ENCODE peak calls at places on chromosome 6, in four cellular contexts. One of them, this sample, is unnamed.

GRCh38 chr6:166488081-166488685 is 98.3 kb downstream of the RAMACL start:
- DNase-seq in A549: no peak
- DNase-seq in WTC11: no peak
- DNase-seq in K562: no peak
- DNase-seq in this sample: no peak

GRCh38 chr6:109383438-109383940 is 1.2 kb upstream of the CD164 start:
- DNase-seq in A549: no peak
- DNase-seq in WTC11: no peak
- DNase-seq in K562: no peak
- DNase-seq in this sample: peak; percentile 13

GRCh38 chr6:5989141-5989723 is 17.5 kb downstream of the NRN1 start:
- DNase-seq in A549: no peak
- DNase-seq in WTC11: no peak
- DNase-seq in K562: no peak
- DNase-seq in this sample: no peak

GRCh38 chr6:124800222-124800621 is 162.0 kb upstream of the RNF217 start:
- DNase-seq in A549: no peak
- DNase-seq in WTC11: no peak
- DNase-seq in K562: no peak
- DNase-seq in this sample: no peak

GRCh38 chr6:153045271-153045670 is 42.8 kb upstream of the MTRF1L start:
- DNase-seq in A549: no peak
- DNase-seq in WTC11: no peak
- DNase-seq in K562: no peak
- DNase-seq in this sample: no peak

GRCh38 chr6:13375360-13375878 is 47.1 kb upstream of the TBC1D7 start:
- DNase-seq in A549: no peak
- DNase-seq in WTC11: no peak
- DNase-seq in K562: no peak
- DNase-seq in this sample: no peak

GRCh38 chr6:32816746-32817204 is at the start of gene HLA-DOB:
- DNase-seq in A549: no peak
- DNase-seq in WTC11: no peak
- DNase-seq in K562: no peak
- DNase-seq in this sample: no peak

GRCh38 chr6:56757585-56757984 is 114.9 kb upstream of the DST start:
- DNase-seq in A549: no peak
- DNase-seq in WTC11: no peak
- DNase-seq in K562: no peak
- DNase-seq in this sample: peak; percentile 72

GRCh38 chr6:135812085-135812526 is 39.4 kb upstream of the PDE7B start:
- DNase-seq in A549: peak; percentile 2
- DNase-seq in WTC11: no peak
- DNase-seq in K562: no peak
- DNase-seq in this sample: no peak

GRCh38 chr6:36488221-36488620 is 45.4 kb downstream of the KCTD20 start:
- DNase-seq in A549: no peak
- DNase-seq in WTC11: no peak
- DNase-seq in K562: no peak
- DNase-seq in this sample: no peak

GRCh38 chr6:36491378-36491965 is 48.7 kb downstream of the KCTD20 start:
- DNase-seq in A549: no peak
- DNase-seq in WTC11: no peak
- DNase-seq in K562: no peak
- DNase-seq in this sample: peak; percentile 80

GRCh38 chr6:36487698-36488097 is 44.9 kb downstream of the KCTD20 start:
- DNase-seq in A549: no peak
- DNase-seq in WTC11: no peak
- DNase-seq in K562: no peak
- DNase-seq in this sample: no peak

GRCh38 chr6:36492092-36492491 is 49.3 kb downstream of the KCTD20 start:
- DNase-seq in A549: no peak
- DNase-seq in WTC11: no peak
- DNase-seq in K562: no peak
- DNase-seq in this sample: no peak

DNA sequence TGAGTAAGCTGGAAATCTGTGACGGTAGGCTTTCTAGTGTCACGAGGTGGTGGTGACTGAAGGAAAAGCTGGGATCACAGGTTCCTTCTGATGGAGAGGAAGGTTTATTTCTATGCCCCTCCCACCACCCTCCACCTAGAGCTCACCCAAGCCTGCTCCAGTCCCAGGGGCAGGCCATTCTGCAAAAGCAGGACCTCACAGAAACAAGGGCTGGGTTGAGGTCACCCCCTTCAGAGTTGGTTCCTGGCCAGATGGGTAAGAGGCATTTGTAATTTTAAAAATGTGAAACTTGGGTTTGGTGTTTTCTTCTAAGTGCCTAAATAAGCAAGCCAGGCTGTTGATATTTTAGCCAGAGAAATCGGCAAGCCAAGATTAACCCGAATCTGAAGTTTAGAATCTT is 46.6 kb downstream of the KCTD20 start:
- DNase-seq in A549: no peak
- DNase-seq in WTC11: no peak
- DNase-seq in K562: no peak
- DNase-seq in this sample: no peak
- TF ChIP-seq NR3C1 in A549: no peak
- TF ChIP-seq NR3C1 in WTC11: no peak
- TF ChIP-seq NR3C1 in K562: no peak
- TF ChIP-seq NR3C1 in this sample: no peak

DNA sequence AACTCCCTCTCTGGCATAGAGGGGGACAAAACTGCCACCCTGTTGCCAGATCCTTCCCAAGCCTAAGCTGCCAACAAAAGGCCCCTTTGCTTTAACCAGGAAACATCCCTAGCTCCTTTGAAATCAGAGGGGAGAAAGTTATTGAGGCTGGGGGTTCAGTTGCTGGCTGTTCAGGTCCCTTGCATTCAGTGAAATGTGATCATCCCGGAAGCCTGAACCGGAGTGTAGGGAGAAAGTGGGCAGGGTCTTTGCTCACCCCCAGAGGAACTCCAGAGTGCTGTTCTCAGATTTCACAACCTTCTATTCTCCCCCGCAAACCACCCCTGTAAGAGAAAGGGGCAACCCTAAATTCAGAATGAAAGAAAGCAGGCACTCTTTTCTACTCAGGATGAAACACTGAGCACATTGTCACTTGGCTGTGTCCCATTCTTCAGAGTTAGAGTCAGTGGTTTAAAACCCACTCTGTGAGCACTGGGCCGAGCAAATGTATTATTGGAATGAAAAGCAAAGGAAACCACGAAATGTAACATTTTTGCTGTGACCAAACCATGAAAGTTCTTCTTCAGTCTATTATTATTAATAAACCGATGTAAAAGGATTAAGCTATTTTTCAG is 139.8 kb downstream of the KHDC1L start:
- DNase-seq in A549: no peak
- DNase-seq in WTC11: peak; percentile 33
- DNase-seq in K562: no peak
- DNase-seq in this sample: no peak
- TF ChIP-seq NR3C1 in A549: no peak
- TF ChIP-seq NR3C1 in WTC11: no peak
- TF ChIP-seq NR3C1 in K562: no peak
- TF ChIP-seq NR3C1 in this sample: no peak

DNA sequence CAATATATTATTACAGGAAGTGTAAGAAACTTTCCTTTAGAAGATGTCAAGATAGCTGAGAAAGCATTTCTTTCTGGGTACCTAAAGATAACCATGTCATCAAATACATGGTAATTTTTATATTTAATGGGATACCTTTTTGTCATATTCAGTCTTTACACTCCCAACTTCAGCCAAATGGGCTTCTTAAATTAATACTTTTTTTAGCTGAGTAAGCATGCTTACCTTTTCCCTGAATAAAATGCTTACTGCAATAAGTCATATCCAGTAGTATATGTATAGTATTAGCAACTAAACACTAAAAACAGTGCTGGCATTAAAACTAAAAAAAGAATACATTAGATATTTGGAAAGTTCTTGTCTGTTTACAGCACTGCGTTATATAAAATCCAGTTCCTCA is 17.4 kb upstream of the PBOV1 start:
- DNase-seq in A549: no peak
- DNase-seq in WTC11: no peak
- DNase-seq in K562: no peak
- DNase-seq in this sample: no peak
- TF ChIP-seq NR3C1 in A549: no peak
- TF ChIP-seq NR3C1 in WTC11: no peak
- TF ChIP-seq NR3C1 in K562: no peak
- TF ChIP-seq NR3C1 in this sample: no peak

GRCh38 chr6:220312-220711 is 72.0 kb upstream of the DUSP22 start:
- DNase-seq in A549: no peak
- DNase-seq in WTC11: no peak
- DNase-seq in K562: no peak
- DNase-seq in this sample: peak; percentile 88

GRCh38 chr6:219019-219570 is 73.2 kb upstream of the DUSP22 start:
- DNase-seq in A549: no peak
- DNase-seq in WTC11: no peak
- DNase-seq in K562: no peak
- DNase-seq in this sample: no peak

GRCh38 chr6:219641-220198 is 72.6 kb upstream of the DUSP22 start:
- DNase-seq in A549: peak; percentile 6
- DNase-seq in WTC11: peak; percentile 27
- DNase-seq in K562: peak; percentile 55
- DNase-seq in this sample: peak; percentile 71

GRCh38 chr6:217048-217659 is 75.1 kb upstream of the DUSP22 start:
- DNase-seq in A549: peak; percentile 35
- DNase-seq in WTC11: peak; percentile 79
- DNase-seq in K562: peak; percentile 83
- DNase-seq in this sample: peak; percentile 34

DNA sequence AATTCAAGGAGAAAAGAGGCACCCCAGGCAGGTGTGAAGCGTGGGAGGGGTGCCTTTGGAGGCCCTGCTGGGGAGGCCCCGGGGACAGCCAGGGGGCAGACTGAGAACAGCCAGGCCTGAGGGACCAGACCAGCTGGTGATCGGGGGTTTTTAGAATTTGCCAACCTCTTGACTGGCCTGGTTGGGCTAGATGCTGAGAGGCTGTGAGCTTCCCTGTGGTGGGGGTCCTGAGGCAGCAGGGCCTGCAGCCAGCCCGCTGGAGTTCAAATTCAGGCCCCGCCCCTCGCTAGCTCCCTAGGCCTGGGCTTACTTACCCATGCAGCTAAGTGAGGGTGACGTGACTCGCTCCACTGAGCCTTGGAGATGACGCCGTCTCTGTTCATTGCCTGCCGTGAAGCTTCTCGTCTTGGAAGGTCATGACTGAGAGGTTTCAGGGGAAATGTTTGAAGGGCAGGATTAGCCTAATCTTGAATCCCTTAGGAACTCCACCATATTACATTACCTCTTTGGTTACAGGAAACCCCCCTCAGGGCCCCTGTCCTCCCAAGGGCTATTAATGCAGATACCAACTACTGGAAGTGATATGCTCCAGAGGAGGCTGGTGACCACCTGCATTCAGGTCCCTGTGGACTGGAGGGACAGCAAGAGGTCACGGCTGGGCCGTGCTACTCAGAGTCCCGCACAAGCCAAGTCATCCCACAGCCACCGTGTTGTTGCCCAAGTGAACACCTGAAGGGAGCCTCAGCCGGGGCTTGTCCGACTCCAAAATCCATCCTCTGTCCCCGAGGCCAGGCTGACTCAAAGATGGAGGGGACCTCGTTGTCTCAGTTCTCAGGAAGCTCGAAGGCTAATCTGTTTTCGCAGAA is 73.9 kb upstream of the DUSP22 start:
- DNase-seq in A549: no peak
- DNase-seq in WTC11: no peak
- DNase-seq in K562: no peak
- DNase-seq in this sample: no peak
- TF ChIP-seq NR3C1 in A549: no peak
- TF ChIP-seq NR3C1 in WTC11: no peak
- TF ChIP-seq NR3C1 in K562: no peak
- TF ChIP-seq NR3C1 in this sample: no peak

DNA sequence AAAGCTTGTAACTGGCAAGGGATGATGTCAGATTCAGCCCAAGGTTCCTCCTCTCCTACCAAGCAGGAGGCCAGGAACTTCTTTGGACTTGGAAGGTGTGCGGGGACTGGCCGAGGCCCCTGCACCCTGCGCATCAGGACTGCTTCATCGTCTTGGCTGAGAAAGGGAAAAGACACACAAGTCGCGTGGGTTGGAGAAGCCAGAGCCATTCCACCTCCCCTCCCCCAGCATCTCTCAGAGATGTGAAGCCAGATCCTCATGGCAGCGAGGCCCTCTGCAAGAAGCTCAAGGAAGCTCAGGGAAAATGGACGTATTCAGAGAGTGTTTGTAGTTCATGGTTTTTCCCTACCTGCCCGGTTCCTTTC is 14.4 kb downstream of the TNFAIP3 start:
- DNase-seq in A549: no peak
- DNase-seq in WTC11: no peak
- DNase-seq in K562: no peak
- DNase-seq in this sample: no peak
- TF ChIP-seq NR3C1 in A549: no peak
- TF ChIP-seq NR3C1 in WTC11: no peak
- TF ChIP-seq NR3C1 in K562: no peak
- TF ChIP-seq NR3C1 in this sample: no peak